ENCODE peak calls at places on chromosomes 11 and 22, in seven cellular contexts. S, X, C, P, Y, N and Q are unnamed samples.

GRCh38 chr11:9574806-9575530 is 1.5 kb downstream of the WEE1 start:
- DNase-seq in S (peak; percentile 82), X (peak; percentile 83), C (no peak), P (peak; percentile 70), Y (peak; percentile 58), N (peak; percentile 20), Q (peak; percentile 67)

GRCh38 chr22:20430641-20431519 is 6.7 kb downstream of the SCARF2 start:
- DNase-seq in S (peak; percentile 15), X (peak; percentile 70), C (peak; percentile 62), P (peak; percentile 57), Y (no peak), N (no peak), Q (no peak)

GRCh38 chr11:131744847-131745246 is 374.4 kb downstream of the NTM start:
- DNase-seq in S (peak; percentile 27), X (peak; percentile 58), C (no peak), P (no peak), Y (no peak), N (no peak), Q (no peak)

GRCh38 chr11:70333206-70333605 is 62.7 kb downstream of the PPFIA1 start:
- DNase-seq in S (no peak), X (no peak), C (no peak), P (no peak), Y (no peak), N (no peak), Q (no peak)

GRCh38 chr11:116225236-116225635 is 547.6 kb downstream of the BUD13 start:
- DNase-seq in S (no peak), X (no peak), C (no peak), P (no peak), Y (no peak), N (no peak), Q (no peak)

GRCh38 chr11:62245271-62245753 is 3.3 kb downstream of the SCGB1D2 start:
- DNase-seq in S (peak; percentile 35), X (peak; percentile 64), C (no peak), P (no peak), Y (no peak), N (no peak), Q (no peak)

GRCh38 chr11:106468091-106468490 is 390.6 kb downstream of the AASDHPPT start:
- DNase-seq in S (peak; percentile 35), X (peak; percentile 16), C (no peak), P (no peak), Y (no peak), N (no peak), Q (no peak)

GRCh38 chr11:67644042-67644441 is 4.5 kb upstream of the TBX10 start:
- DNase-seq in S (peak; percentile 28), X (peak; percentile 54), C (no peak), P (no peak), Y (no peak), N (no peak), Q (no peak)

GRCh38 chr11:105609832-105610781 is at the start of gene GRIA4:
- DNase-seq in S (no peak), X (peak; percentile 24), C (no peak), P (peak; percentile 24), Y (no peak), N (peak; percentile 14), Q (no peak)

GRCh38 chr11:115501895-115502589 is 2.2 kb downstream of the CADM1 start:
- DNase-seq in S (peak; percentile 19), X (no peak), C (no peak), P (no peak), Y (no peak), N (no peak), Q (no peak)

GRCh38 chr11:33723238-33723881 is 12.9 kb downstream of the CD59 start:
- DNase-seq in S (peak; percentile 81), X (peak; percentile 86), C (no peak), P (peak; percentile 46), Y (peak; percentile 80), N (no peak), Q (peak; percentile 80)

GRCh38 chr11:1853376-1854131 is 670 bp downstream of the LSP1 start:
- DNase-seq in S (no peak), X (no peak), C (no peak), P (no peak), Y (no peak), N (no peak), Q (no peak)

GRCh38 chr22:45101828-45102227 is 61.9 kb upstream of the NUP50 start:
- DNase-seq in S (peak; percentile 51), X (peak; percentile 74), C (no peak), P (peak; percentile 60), Y (no peak), N (no peak), Q (no peak)

GRCh38 chr11:27367881-27368280 is 4.9 kb upstream of the CCDC34 start:
- DNase-seq in S (no peak), X (no peak), C (no peak), P (no peak), Y (no peak), N (no peak), Q (no peak)

GRCh38 chr11:2997406-2997805 is 5.3 kb upstream of the NAP1L4 start:
- DNase-seq in S (no peak), X (no peak), C (no peak), P (no peak), Y (no peak), N (no peak), Q (no peak)

GRCh38 chr11:128575956-128576340 is 11.4 kb downstream of the ETS1 start:
- DNase-seq in S (peak; percentile 41), X (no peak), C (no peak), P (peak; percentile 68), Y (no peak), N (no peak), Q (no peak)

GRCh38 chr11:120209750-120210650 is 832 bp upstream of the OAF start:
- DNase-seq in S (no peak), X (no peak), C (no peak), P (no peak), Y (no peak), N (no peak), Q (no peak)

GRCh38 chr11:73156114-73156513 is 14.0 kb upstream of the FCHSD2 start:
- DNase-seq in S (no peak), X (no peak), C (no peak), P (no peak), Y (no peak), N (no peak), Q (no peak)

GRCh38 chr11:73158356-73159051 is 16.4 kb upstream of the FCHSD2 start:
- DNase-seq in S (no peak), X (no peak), C (no peak), P (no peak), Y (no peak), N (no peak), Q (no peak)

GRCh38 chr11:73156686-73157085 is 14.6 kb upstream of the FCHSD2 start:
- DNase-seq in S (no peak), X (no peak), C (no peak), P (no peak), Y (no peak), N (no peak), Q (no peak)

GRCh38 chr11:73159297-73159696 is 17.2 kb upstream of the FCHSD2 start:
- DNase-seq in S (no peak), X (no peak), C (no peak), P (no peak), Y (no peak), N (no peak), Q (no peak)

GRCh38 chr11:73157141-73158010 is 15.3 kb upstream of the FCHSD2 start:
- DNase-seq in S (no peak), X (no peak), C (no peak), P (peak; percentile 89), Y (no peak), N (no peak), Q (peak; percentile 50)
- H3K4me3 ChIP-seq in S (no peak overlapping the region), X (no peak overlapping the region), C (no peak overlapping the region), P (no peak overlapping the region), Y (no peak overlapping the region), N (no peak overlapping the region), Q (no peak overlapping the region)

DNA sequence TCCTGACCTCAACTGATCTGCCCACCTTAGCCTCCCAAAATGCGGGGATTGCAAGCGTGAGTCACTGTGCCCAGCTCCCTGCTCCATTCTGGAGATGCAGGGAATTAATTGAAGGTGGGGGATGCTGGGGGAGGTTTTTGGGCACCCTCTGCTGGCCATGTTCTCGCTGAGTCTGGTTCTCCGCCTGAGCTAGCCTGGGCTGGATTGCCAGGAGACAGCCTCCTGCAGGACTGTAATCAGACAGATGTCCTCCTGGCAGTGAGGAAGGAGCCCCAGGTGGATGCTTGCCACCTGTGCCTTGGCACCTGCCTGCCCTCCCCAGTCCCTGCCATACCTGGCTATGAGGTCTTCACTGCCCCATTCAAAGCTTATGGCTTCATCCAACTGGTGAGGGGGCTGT is 5.4 kb downstream of the MTFP1 start:
- DNase-seq in S (no peak), X (no peak), C (no peak), P (no peak), Y (no peak), N (no peak), Q (no peak)
- TF ChIP-seq CTCF in S (no peak), X (no peak), C (no peak), P (no peak), Y (no peak), N (no peak), Q (no peak)

DNA sequence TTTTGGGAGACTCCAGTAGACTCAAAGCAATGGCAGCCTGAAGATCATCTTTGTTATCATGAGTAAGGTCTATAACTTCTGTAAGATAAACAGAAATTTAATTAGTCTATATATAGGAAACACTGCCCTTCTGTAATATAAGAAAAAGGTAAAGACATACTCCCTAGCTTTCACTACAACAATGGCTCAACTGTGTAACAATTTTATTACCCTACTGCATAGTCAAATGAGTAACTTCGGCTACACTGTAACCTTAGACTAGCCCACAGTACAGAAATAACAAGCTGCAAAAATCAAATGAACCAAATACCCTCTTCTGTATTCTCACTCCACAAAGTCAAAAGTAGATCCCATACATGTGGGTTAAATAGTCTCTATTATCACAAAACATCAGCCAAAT is 33.7 kb downstream of the USP28 start:
- DNase-seq in S (no peak), X (no peak), C (no peak), P (no peak), Y (no peak), N (no peak), Q (no peak)
- H3K4me3 ChIP-seq in S (no peak overlapping the region), X (no peak overlapping the region), C (no peak overlapping the region), P (no peak overlapping the region), Y (no peak overlapping the region), N (no peak overlapping the region), Q (no peak overlapping the region)

GRCh38 chr11:72239296-72239848 is 4.6 kb downstream of the PHOX2A start:
- DNase-seq in S (no peak), X (peak; percentile 23), C (no peak), P (peak; percentile 84), Y (no peak), N (no peak), Q (no peak)

GRCh38 chr11:72238492-72239295 is 5.3 kb downstream of the PHOX2A start:
- DNase-seq in S (no peak), X (no peak), C (no peak), P (no peak), Y (no peak), N (no peak), Q (no peak)

GRCh38 chr11:72236774-72237111 is 7.2 kb downstream of the PHOX2A start:
- DNase-seq in S (no peak), X (no peak), C (no peak), P (no peak), Y (no peak), N (no peak), Q (no peak)

GRCh38 chr11:72237112-72237931 is 6.7 kb downstream of the PHOX2A start:
- DNase-seq in S (no peak), X (no peak), C (no peak), P (no peak), Y (no peak), N (no peak), Q (no peak)

DNA sequence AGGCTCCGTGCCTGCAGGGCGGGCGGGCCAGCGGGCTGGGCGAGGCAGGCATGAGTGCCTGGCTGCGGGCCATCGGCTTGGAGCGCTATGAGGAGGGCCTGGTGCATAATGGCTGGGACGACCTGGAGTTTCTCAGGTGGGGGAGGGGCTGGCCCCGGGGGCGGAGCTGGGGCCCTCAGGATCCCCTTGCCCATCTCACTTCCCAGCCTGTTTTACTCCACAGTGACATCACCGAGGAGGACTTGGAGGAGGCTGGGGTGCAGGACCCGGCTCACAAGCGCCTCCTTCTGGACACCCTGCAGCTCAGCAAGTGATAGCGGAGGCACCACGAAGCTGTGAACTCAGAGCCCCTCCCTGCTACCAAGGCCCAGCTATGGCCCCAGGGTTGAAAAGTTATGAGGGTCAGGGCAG is 5.9 kb downstream of the PHOX2A start:
- DNase-seq in S (peak; percentile 58), X (peak; percentile 75), C (peak; percentile 34), P (peak; percentile 58), Y (no peak), N (no peak), Q (no peak)
- TF ChIP-seq CTCF in S (peak; percentile 92), X (peak; percentile 76), C (peak; percentile 41), P (peak; percentile 43), Y (peak; percentile 80), N (peak; percentile 58), Q (peak; percentile 73)